ENCODE peak calls at places on chromosomes 2 and 18, in seven cellular contexts. One of them, this sample, is unnamed.
A peak's percentile ranks its signal among the peaks of the same experiment; 100 is the strongest.

GRCh38 chr2:96895032-96895708 is 25.3 kb upstream of the SEMA4C start:
- DNase-seq in fibroblast of gingiva: no peak
- DNase-seq in central memory CD4-positive, alpha-beta T cell: no peak
- DNase-seq in K562: peak; percentile 87
- DNase-seq in HuH-7.5: no peak
- DNase-seq in AG09309: no peak
- DNase-seq in naive thymus-derived CD8-positive, alpha-beta T cell: no peak
- DNase-seq in this sample: no peak

GRCh38 chr2:23497536-23497935 is 112.6 kb downstream of the KLHL29 start:
- DNase-seq in AG09309: no peak
- DNase-seq in naive thymus-derived CD8-positive, alpha-beta T cell: no peak
- DNase-seq in central memory CD4-positive, alpha-beta T cell: no peak
- DNase-seq in HuH-7.5: no peak
- DNase-seq in fibroblast of gingiva: no peak
- DNase-seq in K562: no peak
- DNase-seq in this sample: no peak

GRCh38 chr2:197081294-197081693 is 154.8 kb upstream of the PGAP1 start:
- DNase-seq in fibroblast of gingiva: no peak
- DNase-seq in K562: no peak
- DNase-seq in HuH-7.5: no peak
- DNase-seq in naive thymus-derived CD8-positive, alpha-beta T cell: no peak
- DNase-seq in AG09309: no peak
- DNase-seq in central memory CD4-positive, alpha-beta T cell: no peak
- DNase-seq in this sample: no peak

GRCh38 chr2:81835318-81836000 is 1530.9 kb upstream of the LRRTM1 start:
- DNase-seq in K562: no peak
- DNase-seq in HuH-7.5: no peak
- DNase-seq in naive thymus-derived CD8-positive, alpha-beta T cell: no peak
- DNase-seq in central memory CD4-positive, alpha-beta T cell: no peak
- DNase-seq in AG09309: no peak
- DNase-seq in fibroblast of gingiva: no peak
- DNase-seq in this sample: no peak

GRCh38 chr18:51383116-51383515 is 185.6 kb upstream of the MEX3C start:
- DNase-seq in central memory CD4-positive, alpha-beta T cell: no peak
- DNase-seq in K562: no peak
- DNase-seq in AG09309: no peak
- DNase-seq in HuH-7.5: no peak
- DNase-seq in naive thymus-derived CD8-positive, alpha-beta T cell: no peak
- DNase-seq in fibroblast of gingiva: no peak
- DNase-seq in this sample: no peak

GRCh38 chr2:166784296-166784946 is 103.9 kb upstream of the XIRP2 start:
- DNase-seq in central memory CD4-positive, alpha-beta T cell: no peak
- DNase-seq in HuH-7.5: peak; percentile 11
- DNase-seq in fibroblast of gingiva: no peak
- DNase-seq in K562: no peak
- DNase-seq in AG09309: no peak
- DNase-seq in naive thymus-derived CD8-positive, alpha-beta T cell: no peak
- DNase-seq in this sample: no peak

GRCh38 chr18:59690216-59691045 is 6.8 kb downstream of the CCBE1 start:
- DNase-seq in central memory CD4-positive, alpha-beta T cell: no peak
- DNase-seq in fibroblast of gingiva: peak; percentile 66
- DNase-seq in AG09309: no peak
- DNase-seq in K562: no peak
- DNase-seq in HuH-7.5: no peak
- DNase-seq in naive thymus-derived CD8-positive, alpha-beta T cell: no peak
- DNase-seq in this sample: no peak

GRCh38 chr18:75462178-75462832 is 34.8 kb upstream of the SMIM21 start:
- DNase-seq in HuH-7.5: no peak
- DNase-seq in central memory CD4-positive, alpha-beta T cell: no peak
- DNase-seq in AG09309: no peak
- DNase-seq in naive thymus-derived CD8-positive, alpha-beta T cell: no peak
- DNase-seq in fibroblast of gingiva: no peak
- DNase-seq in K562: no peak
- DNase-seq in this sample: no peak

GRCh38 chr2:11102956-11103860 is 52.1 kb upstream of the SLC66A3 start:
- DNase-seq in fibroblast of gingiva: no peak
- DNase-seq in naive thymus-derived CD8-positive, alpha-beta T cell: no peak
- DNase-seq in AG09309: no peak
- DNase-seq in K562: no peak
- DNase-seq in central memory CD4-positive, alpha-beta T cell: no peak
- DNase-seq in HuH-7.5: no peak
- DNase-seq in this sample: no peak